ENCODE peak calls at places on chromosomes 2 and 18, in five cellular contexts. D, U, Q, I and P are unnamed samples.

GRCh38 chr2:125973516-125973915 is 682.4 kb upstream of the GYPC start:
- DNase-seq in D (no peak), U (no peak), I (no peak), Q (no peak), P (no peak)

GRCh38 chr2:129708221-129708967 is 271.1 kb upstream of the RAB6C start:
- DNase-seq in D (no peak), I (no peak), Q (no peak), U (peak), P (no peak)

GRCh38 chr2:240640939-240641338 is 15.7 kb downstream of the GPR35 start:
- DNase-seq in U (peak), Q (no peak), D (peak), I (peak), P (peak)

GRCh38 chr2:73133566-73134227 is 20.9 kb upstream of the RAB11FIP5 start:
- DNase-seq in D (no peak), Q (no peak), I (no peak), U (peak), P (no peak)

GRCh38 chr2:107334311-107334710 is 448.3 kb upstream of the ST6GAL2 start:
- DNase-seq in U (no peak), D (no peak), Q (no peak), I (no peak), P (no peak)

GRCh38 chr2:43370705-43371104 is 144.3 kb upstream of the ZFP36L2 start:
- DNase-seq in I (no peak), U (no peak), Q (no peak), D (no peak), P (no peak)

GRCh38 chr2:58767833-58768726 is 527.0 kb upstream of the FANCL start:
- DNase-seq in D (no peak), Q (no peak), U (no peak), I (no peak), P (no peak)

GRCh38 chr18:67590571-67591141 is 74.1 kb upstream of the DSEL start:
- DNase-seq in I (no peak), D (no peak), Q (no peak), U (no peak), P (no peak)

GRCh38 chr2:134866498-134867099 is 28.2 kb downstream of the ACMSD start:
- DNase-seq in Q (no peak), U (no peak), D (no peak), I (no peak), P (no peak)

GRCh38 chr18:32980896-32981295 is 208.1 kb upstream of the KLHL14 start:
- DNase-seq in D (no peak), U (no peak), I (no peak), Q (no peak), P (no peak)

GRCh38 chr2:152585830-152586484 is 131.3 kb downstream of the PRPF40A start:
- DNase-seq in I (peak), Q (peak), U (no peak), D (no peak), P (no peak)

GRCh38 chr2:161273038-161273760 is 35.0 kb upstream of the PSMD14 start:
- DNase-seq in Q (no peak), U (no peak), D (no peak), I (peak), P (peak)

GRCh38 chr2:175167076-175167791 is 769 bp downstream of the ATF2 start:
- DNase-seq in D (peak), I (peak), Q (no peak), U (peak), P (peak)

GRCh38 chr2:231709981-231710750 is 1.8 kb downstream of the PTMA start:
- DNase-seq in Q (no peak), D (peak), I (peak), U (peak), P (peak)

GRCh38 chr2:10406016-10406415 is 42.1 kb downstream of the ODC1 start:
- DNase-seq in D (no peak), I (no peak), Q (no peak), U (no peak), P (no peak)

GRCh38 chr2:100276716-100277115 is 45.6 kb downstream of the LONRF2 start:
- DNase-seq in D (no peak), U (peak), Q (no peak), I (no peak), P (no peak)

GRCh38 chr2:68806511-68807109 is 64.6 kb downstream of the BMP10 start:
- DNase-seq in U (no peak), Q (no peak), D (no peak), I (no peak), P (no peak)

GRCh38 chr2:30106543-30106942 is 40.3 kb upstream of the YPEL5 start:
- DNase-seq in I (no peak), D (no peak), Q (peak), U (no peak), P (no peak)

GRCh38 chr2:212299943-212300342 is 238.7 kb downstream of the ERBB4 start:
- DNase-seq in U (no peak), I (no peak), Q (no peak), D (no peak), P (no peak)

GRCh38 chr2:240997141-240997855 is 1.1 kb upstream of the SNED1 start:
- DNase-seq in Q (no peak), U (peak), D (no peak), I (no peak), P (no peak)

GRCh38 chr2:230423851-230424458 is 8.0 kb downstream of the SP100 start:
- DNase-seq in U (no peak), I (no peak), Q (no peak), D (no peak), P (no peak)

GRCh38 chr2:216362730-216363129 is 9.6 kb downstream of the MARCHF4 start:
- DNase-seq in D (no peak), U (no peak), I (no peak), Q (no peak), P (no peak)

GRCh38 chr2:215974700-215975429 is 38.5 kb downstream of the MREG start:
- DNase-seq in U (no peak), D (no peak), I (no peak), Q (no peak), P (no peak)

GRCh38 chr2:102872388-102872787 is 110.6 kb downstream of the TMEM182 start:
- DNase-seq in Q (no peak), U (no peak), D (no peak), I (no peak), P (no peak)

GRCh38 chr18:79948719-79949411 is 2.6 kb downstream of the SLC66A2 start:
- DNase-seq in D (no peak), I (no peak), Q (no peak), U (no peak), P (no peak)

GRCh38 chr2:176122266-176122632 is 270 bp upstream of the HOXD9 start:
- DNase-seq in Q (no peak), D (no peak), U (no peak), I (peak), P (no peak)

GRCh38 chr2:45968946-45969584 is 317.6 kb downstream of the PRKCE start:
- DNase-seq in Q (no peak), I (peak), D (no peak), U (no peak), P (peak)

GRCh38 chr2:116098049-116098448 is 1655.6 kb downstream of the DPP10 start:
- DNase-seq in Q (no peak), I (no peak), D (no peak), U (no peak), P (no peak)

GRCh38 chr18:70019136-70019535 is 71.5 kb upstream of the CD226 start:
- DNase-seq in I (no peak), U (no peak), D (no peak), Q (no peak), P (no peak)

GRCh38 chr2:46997329-46997728 is 81.7 kb upstream of the MCFD2 start:
- DNase-seq in D (no peak), Q (no peak), U (no peak), I (no peak), P (no peak)
- TF ChIP-seq CTCF in D (no peak), Q (no peak), U (no peak), I (no peak), P (no peak)

DNA sequence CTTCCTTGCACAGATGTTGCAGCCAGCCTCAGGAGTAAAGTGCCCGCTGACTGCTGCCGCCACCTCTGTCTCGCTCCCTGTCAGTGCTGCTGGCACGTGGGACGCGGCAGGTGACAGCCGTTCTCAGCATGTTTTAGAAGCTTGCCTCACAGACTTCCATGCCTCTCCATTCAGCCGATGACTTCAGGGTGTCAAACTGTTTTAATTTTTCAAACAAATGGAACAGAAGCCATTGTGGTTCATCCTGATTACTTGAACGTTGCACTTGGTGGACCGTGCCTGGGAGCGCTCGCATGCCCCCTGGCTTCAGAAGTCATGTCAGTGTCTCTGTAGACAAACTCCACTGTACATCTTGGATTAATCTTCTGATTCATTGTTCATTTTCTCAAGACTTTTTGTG is 62.7 kb upstream of the EML6 start:
- DNase-seq in D (no peak), U (no peak), I (no peak), Q (no peak), P (no peak)
- TF ChIP-seq CTCF in D (no peak), U (no peak), I (no peak), Q (peak), P (no peak)

DNA sequence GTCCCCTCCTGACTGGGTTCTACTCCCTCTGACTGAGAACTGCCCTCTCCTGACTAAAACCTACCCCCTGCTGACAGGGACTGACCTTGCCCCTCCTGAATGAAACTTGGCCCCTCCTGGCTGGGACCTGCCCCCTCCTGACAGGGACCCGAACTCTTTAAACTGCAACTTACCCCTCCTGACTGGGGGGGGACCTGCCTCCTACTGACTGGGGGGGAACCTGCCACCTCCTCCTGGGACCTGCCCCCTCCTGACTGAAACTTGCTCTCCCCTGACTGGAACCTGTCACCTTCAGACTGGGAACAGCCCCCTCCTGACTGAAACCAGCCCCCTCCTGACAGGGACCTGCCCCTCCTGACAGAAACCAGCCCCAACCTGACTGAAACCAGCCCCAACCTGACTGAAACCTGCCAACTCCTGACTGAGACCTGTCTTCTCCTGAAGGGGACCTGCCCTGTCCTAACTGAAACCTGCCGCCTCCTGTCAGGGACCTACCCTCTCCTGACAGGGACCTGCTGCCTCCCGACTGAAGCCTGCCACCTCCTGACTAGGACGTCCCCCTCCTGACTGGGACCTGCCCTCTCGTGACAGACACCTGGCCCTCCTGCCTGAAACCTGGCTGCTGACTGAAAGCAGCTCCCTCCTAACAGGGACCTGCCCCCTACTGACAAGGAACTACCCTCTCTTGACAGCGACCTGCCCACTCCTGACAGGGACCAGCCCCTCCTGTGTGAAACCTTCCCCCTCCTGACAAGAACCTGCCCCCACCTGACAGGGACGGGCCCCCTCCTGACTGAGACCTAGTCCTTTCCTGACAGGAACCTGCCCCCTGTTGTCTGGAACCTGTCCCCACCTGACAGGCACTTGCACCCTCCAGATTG is 87.1 kb downstream of the PXDN start:
- DNase-seq in U (no peak), Q (no peak), I (no peak), D (no peak), P (no peak)
- TF ChIP-seq CTCF in U (no peak), Q (no peak), I (no peak), D (no peak), P (no peak)

GRCh38 chr18:59268722-59269562 is 4.3 kb downstream of the RAX start:
- DNase-seq in Q (no peak), U (peak), I (peak), D (peak), P (peak)
- TF ChIP-seq CTCF in Q (no peak), U (no peak), I (no peak), D (no peak), P (no peak)